ENCODE peak calls at places on chromosomes 4 and X, in ten cellular contexts. One of them, this sample, is unnamed.

GRCh38 chrX:71291381-71291780 is 7.9 kb downstream of the NONO start:
- DNase-seq in islet precursor cell: no peak
- DNase-seq in fibroblast of the conjunctiva: peak
- DNase-seq in neural crest cell: no peak
- DNase-seq in HTR-8/SVneo: no peak
- DNase-seq in mucosa of gallbladder: no peak
- DNase-seq in NT2/D1: no peak
- DNase-seq in RWPE1: no peak
- DNase-seq in HCT116: no peak
- DNase-seq in GM04504: no peak
- DNase-seq in this sample: no peak

GRCh38 chrX:13647709-13648212 is 5.2 kb upstream of the TCEANC start:
- DNase-seq in islet precursor cell: no peak
- DNase-seq in fibroblast of the conjunctiva: no peak
- DNase-seq in neural crest cell: no peak
- DNase-seq in HTR-8/SVneo: peak
- DNase-seq in mucosa of gallbladder: peak
- DNase-seq in NT2/D1: no peak
- DNase-seq in RWPE1: peak
- DNase-seq in HCT116: peak
- DNase-seq in GM04504: no peak
- DNase-seq in this sample: no peak

GRCh38 chr4:66575024-66575696 is 904.9 kb upstream of the EPHA5 start:
- DNase-seq in islet precursor cell: peak
- DNase-seq in fibroblast of the conjunctiva: peak
- DNase-seq in neural crest cell: no peak
- DNase-seq in HTR-8/SVneo: peak
- DNase-seq in mucosa of gallbladder: peak
- DNase-seq in NT2/D1: no peak
- DNase-seq in RWPE1: peak
- DNase-seq in HCT116: no peak
- DNase-seq in GM04504: no peak
- DNase-seq in this sample: no peak

GRCh38 chr4:123856689-123857545 is 460.3 kb downstream of the SPRY1 start:
- DNase-seq in islet precursor cell: peak
- DNase-seq in fibroblast of the conjunctiva: no peak
- DNase-seq in neural crest cell: peak
- DNase-seq in HTR-8/SVneo: no peak
- DNase-seq in mucosa of gallbladder: peak
- DNase-seq in NT2/D1: peak
- DNase-seq in RWPE1: no peak
- DNase-seq in HCT116: no peak
- DNase-seq in GM04504: no peak
- DNase-seq in this sample: peak

GRCh38 chr4:2806392-2807355 is 13.8 kb downstream of the SH3BP2 start:
- DNase-seq in islet precursor cell: no peak
- DNase-seq in fibroblast of the conjunctiva: no peak
- DNase-seq in neural crest cell: no peak
- DNase-seq in HTR-8/SVneo: no peak
- DNase-seq in mucosa of gallbladder: peak
- DNase-seq in NT2/D1: no peak
- DNase-seq in RWPE1: no peak
- DNase-seq in HCT116: no peak
- DNase-seq in GM04504: no peak
- DNase-seq in this sample: no peak

GRCh38 chr4:10403633-10404445 is 53.4 kb downstream of the ZNF518B start:
- DNase-seq in islet precursor cell: no peak
- DNase-seq in fibroblast of the conjunctiva: no peak
- DNase-seq in neural crest cell: peak
- DNase-seq in HTR-8/SVneo: no peak
- DNase-seq in mucosa of gallbladder: no peak
- DNase-seq in NT2/D1: peak
- DNase-seq in RWPE1: peak
- DNase-seq in HCT116: peak
- DNase-seq in GM04504: peak
- DNase-seq in this sample: peak

GRCh38 chr4:2651998-2652397 is 104.1 kb downstream of the TNIP2 start:
- DNase-seq in islet precursor cell: no peak
- DNase-seq in fibroblast of the conjunctiva: no peak
- DNase-seq in neural crest cell: no peak
- DNase-seq in HTR-8/SVneo: no peak
- DNase-seq in mucosa of gallbladder: no peak
- DNase-seq in NT2/D1: no peak
- DNase-seq in RWPE1: no peak
- DNase-seq in HCT116: no peak
- DNase-seq in GM04504: no peak
- DNase-seq in this sample: no peak

GRCh38 chrX:10310502-10310901 is 153.7 kb downstream of the CLCN4 start:
- DNase-seq in islet precursor cell: no peak
- DNase-seq in fibroblast of the conjunctiva: no peak
- DNase-seq in neural crest cell: no peak
- DNase-seq in HTR-8/SVneo: no peak
- DNase-seq in mucosa of gallbladder: no peak
- DNase-seq in NT2/D1: no peak
- DNase-seq in RWPE1: no peak
- DNase-seq in HCT116: no peak
- DNase-seq in GM04504: no peak
- DNase-seq in this sample: no peak

GRCh38 chr4:147733614-147734344 is 1.9 kb downstream of the ARHGAP10 start:
- DNase-seq in islet precursor cell: peak
- DNase-seq in fibroblast of the conjunctiva: no peak
- DNase-seq in neural crest cell: no peak
- DNase-seq in HTR-8/SVneo: no peak
- DNase-seq in mucosa of gallbladder: no peak
- DNase-seq in NT2/D1: no peak
- DNase-seq in RWPE1: no peak
- DNase-seq in HCT116: no peak
- DNase-seq in GM04504: no peak
- DNase-seq in this sample: no peak

GRCh38 chr4:87497141-87497540 is 32.0 kb downstream of the SPARCL1 start:
- DNase-seq in islet precursor cell: no peak
- DNase-seq in fibroblast of the conjunctiva: no peak
- DNase-seq in neural crest cell: peak
- DNase-seq in HTR-8/SVneo: no peak
- DNase-seq in mucosa of gallbladder: no peak
- DNase-seq in NT2/D1: no peak
- DNase-seq in RWPE1: no peak
- DNase-seq in HCT116: no peak
- DNase-seq in GM04504: no peak
- DNase-seq in this sample: no peak

GRCh38 chr4:81162752-81163458 is 52.1 kb downstream of the PRKG2 start:
- DNase-seq in islet precursor cell: no peak
- DNase-seq in fibroblast of the conjunctiva: no peak
- DNase-seq in neural crest cell: no peak
- DNase-seq in HTR-8/SVneo: no peak
- DNase-seq in mucosa of gallbladder: no peak
- DNase-seq in NT2/D1: no peak
- DNase-seq in RWPE1: no peak
- DNase-seq in HCT116: no peak
- DNase-seq in GM04504: no peak
- DNase-seq in this sample: no peak

GRCh38 chrX:155768036-155768769 is 112.9 kb upstream of the VAMP7 start:
- DNase-seq in islet precursor cell: no peak
- DNase-seq in fibroblast of the conjunctiva: no peak
- DNase-seq in neural crest cell: no peak
- DNase-seq in HTR-8/SVneo: no peak
- DNase-seq in mucosa of gallbladder: no peak
- DNase-seq in NT2/D1: no peak
- DNase-seq in RWPE1: no peak
- DNase-seq in HCT116: no peak
- DNase-seq in GM04504: no peak
- DNase-seq in this sample: no peak

GRCh38 chr4:5706486-5707290 is 1.7 kb downstream of the EVC2 start:
- DNase-seq in islet precursor cell: peak
- DNase-seq in fibroblast of the conjunctiva: no peak
- DNase-seq in neural crest cell: no peak
- DNase-seq in HTR-8/SVneo: no peak
- DNase-seq in mucosa of gallbladder: no peak
- DNase-seq in NT2/D1: no peak
- DNase-seq in RWPE1: no peak
- DNase-seq in HCT116: no peak
- DNase-seq in GM04504: no peak
- DNase-seq in this sample: no peak

GRCh38 chr4:89110541-89110985 is 770 bp upstream of the TIGD2 start:
- DNase-seq in islet precursor cell: no peak
- DNase-seq in fibroblast of the conjunctiva: no peak
- DNase-seq in neural crest cell: no peak
- DNase-seq in HTR-8/SVneo: no peak
- DNase-seq in mucosa of gallbladder: no peak
- DNase-seq in NT2/D1: no peak
- DNase-seq in RWPE1: peak
- DNase-seq in HCT116: no peak
- DNase-seq in GM04504: no peak
- DNase-seq in this sample: peak

GRCh38 chr4:108620101-108620932 is at the start of gene RPL34:
- DNase-seq in islet precursor cell: peak
- DNase-seq in fibroblast of the conjunctiva: peak
- DNase-seq in neural crest cell: peak
- DNase-seq in HTR-8/SVneo: peak
- DNase-seq in mucosa of gallbladder: peak
- DNase-seq in NT2/D1: peak
- DNase-seq in RWPE1: peak
- DNase-seq in HCT116: peak
- DNase-seq in GM04504: peak
- DNase-seq in this sample: peak

GRCh38 chrX:2892816-2893215 is 36.3 kb downstream of the ARSD start:
- DNase-seq in islet precursor cell: no peak
- DNase-seq in fibroblast of the conjunctiva: no peak
- DNase-seq in neural crest cell: no peak
- DNase-seq in HTR-8/SVneo: no peak
- DNase-seq in mucosa of gallbladder: no peak
- DNase-seq in NT2/D1: no peak
- DNase-seq in RWPE1: no peak
- DNase-seq in HCT116: no peak
- DNase-seq in GM04504: no peak
- DNase-seq in this sample: no peak

GRCh38 chrX:13387656-13388421 is 68.0 kb upstream of the ATXN3L start:
- DNase-seq in islet precursor cell: no peak
- DNase-seq in fibroblast of the conjunctiva: no peak
- DNase-seq in neural crest cell: no peak
- DNase-seq in HTR-8/SVneo: no peak
- DNase-seq in mucosa of gallbladder: no peak
- DNase-seq in NT2/D1: no peak
- DNase-seq in RWPE1: no peak
- DNase-seq in HCT116: no peak
- DNase-seq in GM04504: peak
- DNase-seq in this sample: no peak

GRCh38 chrX:46770817-46771163 is 11.9 kb upstream of the SLC9A7 start:
- DNase-seq in islet precursor cell: no peak
- DNase-seq in fibroblast of the conjunctiva: peak
- DNase-seq in neural crest cell: no peak
- DNase-seq in HTR-8/SVneo: no peak
- DNase-seq in mucosa of gallbladder: no peak
- DNase-seq in NT2/D1: no peak
- DNase-seq in RWPE1: peak
- DNase-seq in HCT116: no peak
- DNase-seq in GM04504: peak
- DNase-seq in this sample: no peak

GRCh38 chr4:8819421-8820177 is 52.0 kb downstream of the HMX1 start:
- DNase-seq in islet precursor cell: peak
- DNase-seq in fibroblast of the conjunctiva: no peak
- DNase-seq in neural crest cell: no peak
- DNase-seq in HTR-8/SVneo: no peak
- DNase-seq in mucosa of gallbladder: no peak
- DNase-seq in NT2/D1: no peak
- DNase-seq in RWPE1: no peak
- DNase-seq in HCT116: no peak
- DNase-seq in GM04504: no peak
- DNase-seq in this sample: no peak

GRCh38 chr4:167000141-167000852 is 234.0 kb downstream of the SPOCK3 start:
- DNase-seq in islet precursor cell: no peak
- DNase-seq in fibroblast of the conjunctiva: no peak
- DNase-seq in neural crest cell: no peak
- DNase-seq in HTR-8/SVneo: peak
- DNase-seq in mucosa of gallbladder: no peak
- DNase-seq in NT2/D1: no peak
- DNase-seq in RWPE1: peak
- DNase-seq in HCT116: peak
- DNase-seq in GM04504: no peak
- DNase-seq in this sample: no peak

GRCh38 chrX:155998761-155999510 is 1.4 kb downstream of the IL9R start:
- DNase-seq in islet precursor cell: no peak
- DNase-seq in fibroblast of the conjunctiva: no peak
- DNase-seq in neural crest cell: no peak
- DNase-seq in HTR-8/SVneo: no peak
- DNase-seq in mucosa of gallbladder: no peak
- DNase-seq in NT2/D1: no peak
- DNase-seq in RWPE1: no peak
- DNase-seq in HCT116: no peak
- DNase-seq in GM04504: no peak
- DNase-seq in this sample: no peak

GRCh38 chr4:53122280-53123116 is 243.4 kb downstream of the SCFD2 start:
- DNase-seq in islet precursor cell: no peak
- DNase-seq in fibroblast of the conjunctiva: no peak
- DNase-seq in neural crest cell: no peak
- DNase-seq in HTR-8/SVneo: no peak
- DNase-seq in mucosa of gallbladder: no peak
- DNase-seq in NT2/D1: no peak
- DNase-seq in RWPE1: no peak
- DNase-seq in HCT116: no peak
- DNase-seq in GM04504: no peak
- DNase-seq in this sample: no peak

GRCh38 chr4:173301518-173302201 is 32.5 kb downstream of the HMGB2 start:
- DNase-seq in islet precursor cell: no peak
- DNase-seq in fibroblast of the conjunctiva: peak
- DNase-seq in neural crest cell: no peak
- DNase-seq in HTR-8/SVneo: peak
- DNase-seq in mucosa of gallbladder: no peak
- DNase-seq in NT2/D1: no peak
- DNase-seq in RWPE1: no peak
- DNase-seq in HCT116: peak
- DNase-seq in GM04504: no peak
- DNase-seq in this sample: no peak

GRCh38 chr4:100557306-100557705 is 39.5 kb upstream of the EMCN start:
- DNase-seq in islet precursor cell: no peak
- DNase-seq in fibroblast of the conjunctiva: no peak
- DNase-seq in neural crest cell: no peak
- DNase-seq in HTR-8/SVneo: no peak
- DNase-seq in mucosa of gallbladder: no peak
- DNase-seq in NT2/D1: no peak
- DNase-seq in RWPE1: peak
- DNase-seq in HCT116: no peak
- DNase-seq in GM04504: no peak
- DNase-seq in this sample: no peak

GRCh38 chr4:130747842-130748241 is 1651.9 kb downstream of the C4orf33 start:
- DNase-seq in islet precursor cell: no peak
- DNase-seq in fibroblast of the conjunctiva: peak
- DNase-seq in neural crest cell: no peak
- DNase-seq in HTR-8/SVneo: peak
- DNase-seq in mucosa of gallbladder: no peak
- DNase-seq in NT2/D1: no peak
- DNase-seq in RWPE1: peak
- DNase-seq in HCT116: peak
- DNase-seq in GM04504: no peak
- DNase-seq in this sample: no peak

GRCh38 chrX:16827225-16827624 is 41.0 kb downstream of the TXLNG start:
- DNase-seq in islet precursor cell: no peak
- DNase-seq in fibroblast of the conjunctiva: no peak
- DNase-seq in neural crest cell: no peak
- DNase-seq in HTR-8/SVneo: no peak
- DNase-seq in mucosa of gallbladder: no peak
- DNase-seq in NT2/D1: no peak
- DNase-seq in RWPE1: peak
- DNase-seq in HCT116: no peak
- DNase-seq in GM04504: no peak
- DNase-seq in this sample: no peak

This sample was measured in neuronal stem cell.